ENCODE peak calls at places on chromosomes 6 and 20, in nine cellular contexts. X, D, I, F, T, K, J, L and H are unnamed samples.

GRCh38 chr20:24727795-24728194 is 221.3 kb upstream of the CST7 start:
- DNase-seq in X (no peak), D (no peak), I (no peak), F (no peak), T (no peak), K (no peak), J (no peak), L (no peak), H (no peak)

GRCh38 chr6:1130692-1131091 is 181.2 kb upstream of the FOXQ1 start:
- DNase-seq in X (peak), D (no peak), I (no peak), F (no peak), T (no peak), K (no peak), J (no peak), L (no peak), H (no peak)

GRCh38 chr6:115838763-115839401 is 221.8 kb downstream of the FRK start:
- DNase-seq in X (no peak), D (no peak), I (peak), F (peak), T (no peak), K (no peak), J (no peak), L (peak), H (peak)

GRCh38 chr6:99195986-99196655 is 153.4 kb downstream of the FAXC start:
- DNase-seq in X (no peak), D (no peak), I (no peak), F (no peak), T (no peak), K (no peak), J (no peak), L (no peak), H (no peak)

GRCh38 chr6:167734662-167735497 is 91.8 kb upstream of the AFDN start:
- DNase-seq in X (no peak), D (no peak), I (no peak), F (no peak), T (no peak), K (no peak), J (no peak), L (no peak), H (no peak)

GRCh38 chr20:1431158-1431557 is 35.5 kb downstream of the NSFL1C start:
- DNase-seq in X (no peak), D (no peak), I (no peak), F (no peak), T (no peak), K (no peak), J (no peak), L (no peak), H (no peak)

GRCh38 chr6:100719883-100720682 is 161.0 kb downstream of the ASCC3 start:
- DNase-seq in X (no peak), D (no peak), I (peak), F (peak), T (no peak), K (no peak), J (no peak), L (peak), H (peak)

GRCh38 chr6:30819287-30819917 is 64.9 kb upstream of the DDR1 start:
- DNase-seq in X (no peak), D (no peak), I (no peak), F (no peak), T (no peak), K (no peak), J (no peak), L (no peak), H (no peak)

GRCh38 chr6:134436281-134436815 is 118.4 kb upstream of the SGK1 start:
- DNase-seq in X (peak), D (no peak), I (peak), F (peak), T (peak), K (no peak), J (no peak), L (peak), H (no peak)

GRCh38 chr6:144737998-144738397 is 452.9 kb downstream of the UTRN start:
- DNase-seq in X (no peak), D (no peak), I (no peak), F (no peak), T (no peak), K (no peak), J (no peak), L (no peak), H (peak)

GRCh38 chr20:3560578-3560977 is 89.8 kb downstream of the ATRN start:
- DNase-seq in X (no peak), D (no peak), I (no peak), F (no peak), T (no peak), K (no peak), J (no peak), L (no peak), H (no peak)

GRCh38 chr6:56851541-56852248 is 103.2 kb upstream of the BEND6 start:
- DNase-seq in X (peak), D (no peak), I (no peak), F (peak), T (peak), K (peak), J (peak), L (peak), H (peak)

GRCh38 chr6:38567436-38567835 is 72.3 kb downstream of the BTBD9 start:
- DNase-seq in X (peak), D (no peak), I (peak), F (peak), T (peak), K (no peak), J (peak), L (peak), H (peak)

GRCh38 chr20:53994088-53994487 is 76.3 kb downstream of the BCAS1 start:
- DNase-seq in X (no peak), D (no peak), I (no peak), F (no peak), T (no peak), K (no peak), J (no peak), L (no peak), H (no peak)

GRCh38 chr20:57806476-57806875 is 96.7 kb upstream of the PMEPA1 start:
- DNase-seq in X (no peak), D (no peak), I (no peak), F (no peak), T (no peak), K (no peak), J (no peak), L (no peak), H (no peak)

GRCh38 chr6:161663682-161664081 is 389.8 kb upstream of the AGPAT4 start:
- DNase-seq in X (no peak), D (no peak), I (no peak), F (no peak), T (no peak), K (no peak), J (no peak), L (no peak), H (no peak)

GRCh38 chr20:36645998-36646397 is at the start of gene SLA2:
- DNase-seq in X (no peak), D (peak), I (no peak), F (peak), T (no peak), K (no peak), J (no peak), L (no peak), H (no peak)

GRCh38 chr6:154901856-154902552 is 93.1 kb upstream of the TIAM2 start:
- DNase-seq in X (no peak), D (no peak), I (no peak), F (no peak), T (no peak), K (no peak), J (no peak), L (peak), H (peak)

GRCh38 chr6:139603554-139603953 is 229.1 kb upstream of the CITED2 start:
- DNase-seq in X (peak), D (no peak), I (no peak), F (no peak), T (no peak), K (no peak), J (no peak), L (no peak), H (no peak)

GRCh38 chr20:13220857-13221297 is at the start of gene ISM1:
- DNase-seq in X (no peak), D (peak), I (no peak), F (peak), T (no peak), K (peak), J (no peak), L (no peak), H (no peak)

GRCh38 chr6:4459981-4460380 is 316.2 kb upstream of the CDYL start:
- DNase-seq in X (peak), D (no peak), I (no peak), F (no peak), T (no peak), K (no peak), J (no peak), L (no peak), H (no peak)

GRCh38 chr6:39224058-39224457 is 5.2 kb downstream of the KCNK5 start:
- DNase-seq in X (no peak), D (no peak), I (no peak), F (no peak), T (no peak), K (no peak), J (peak), L (no peak), H (no peak)

GRCh38 chr6:15888798-15889772 is 226.3 kb upstream of the DTNBP1 start:
- DNase-seq in X (no peak), D (no peak), I (no peak), F (no peak), T (no peak), K (no peak), J (no peak), L (no peak), H (no peak)

GRCh38 chr6:82144852-82145332 is 102.7 kb downstream of the IBTK start:
- DNase-seq in X (peak), D (no peak), I (peak), F (peak), T (peak), K (no peak), J (no peak), L (peak), H (peak)